ENCODE peak calls at places on chromosome 4, in six cellular contexts. C, D, G, L, I and T are unnamed samples.
A peak's percentile ranks its signal among the peaks of the same experiment; 100 is the strongest.

GRCh38 chr4:180058731-180059215 is 2184.4 kb upstream of the TENM3 start:
- DNase-seq in C (no peak), D (no peak), G (no peak), L (no peak), I (peak; percentile 81), T (peak; percentile 6)

GRCh38 chr4:139973611-139974010 is 180.4 kb downstream of the MAML3 start:
- DNase-seq in C (no peak), D (no peak), G (no peak), L (no peak), I (no peak), T (no peak)

GRCh38 chr4:113740857-113741379 is 20.6 kb downstream of the CAMK2D start:
- DNase-seq in C (no peak), D (no peak), G (no peak), L (no peak), I (no peak), T (no peak)

GRCh38 chr4:8336412-8337075 is 67.0 kb downstream of the HTRA3 start:
- DNase-seq in C (no peak), D (peak; percentile 61), G (no peak), L (no peak), I (peak; percentile 10), T (no peak)

GRCh38 chr4:113294910-113295309 is 245.5 kb downstream of the ANK2 start:
- DNase-seq in C (no peak), D (no peak), G (no peak), L (no peak), I (no peak), T (no peak)

GRCh38 chr4:169340834-169341233 is 70.1 kb upstream of the SH3RF1 start:
- DNase-seq in C (no peak), D (no peak), G (no peak), L (no peak), I (no peak), T (no peak)

GRCh38 chr4:186981161-186981560 is 257.5 kb upstream of the FAT1 start:
- DNase-seq in C (no peak), D (no peak), G (no peak), L (no peak), I (no peak), T (no peak)

GRCh38 chr4:116489739-116490138 is 595.6 kb downstream of the TRAM1L1 start:
- DNase-seq in C (no peak), D (no peak), G (no peak), L (no peak), I (no peak), T (no peak)

GRCh38 chr4:157706134-157706533 is 466.7 kb downstream of the GASK1B start:
- DNase-seq in C (no peak), D (no peak), G (no peak), L (no peak), I (no peak), T (no peak)

GRCh38 chr4:56134272-56134671 is 185.5 kb downstream of the CEP135 start:
- DNase-seq in C (no peak), D (no peak), G (no peak), L (peak; percentile 68), I (no peak), T (no peak)

GRCh38 chr4:3177905-3178304 is 71.1 kb upstream of the MSANTD1 start:
- DNase-seq in C (no peak), D (no peak), G (no peak), L (no peak), I (no peak), T (no peak)

GRCh38 chr4:38157592-38157991 is 197.4 kb downstream of the PTTG2 start:
- DNase-seq in C (no peak), D (no peak), G (no peak), L (no peak), I (no peak), T (no peak)

GRCh38 chr4:109655396-109655795 is 47.8 kb downstream of the CASP6 start:
- DNase-seq in C (no peak), D (no peak), G (no peak), L (no peak), I (no peak), T (no peak)

GRCh38 chr4:183192566-183192965 is 93.5 kb downstream of the WWC2 start:
- DNase-seq in C (no peak), D (no peak), G (no peak), L (no peak), I (no peak), T (no peak)

GRCh38 chr4:121728798-121729226 is 32.0 kb upstream of the ANXA5 start:
- DNase-seq in C (no peak), D (no peak), G (no peak), L (no peak), I (no peak), T (no peak)

GRCh38 chr4:8274772-8275241 is 5.3 kb downstream of the HTRA3 start:
- DNase-seq in C (no peak), D (no peak), G (no peak), L (no peak), I (no peak), T (no peak)

GRCh38 chr4:139978692-139979091 is 175.3 kb downstream of the MAML3 start:
- DNase-seq in C (peak; percentile 25), D (no peak), G (peak; percentile 75), L (no peak), I (no peak), T (peak; percentile 29)

GRCh38 chr4:128465523-128465922 is 177.9 kb upstream of the PGRMC2 start:
- DNase-seq in C (no peak), D (no peak), G (no peak), L (no peak), I (no peak), T (no peak)

GRCh38 chr4:7987148-7987989 is 47.7 kb upstream of the AFAP1 start:
- DNase-seq in C (peak; percentile 75), D (peak; percentile 77), G (peak; percentile 23), L (peak; percentile 69), I (peak; percentile 95), T (peak; percentile 58)

GRCh38 chr4:176448761-176449160 is 129.0 kb downstream of the SPCS3 start:
- DNase-seq in C (no peak), D (no peak), G (no peak), L (no peak), I (no peak), T (no peak)

DNA sequence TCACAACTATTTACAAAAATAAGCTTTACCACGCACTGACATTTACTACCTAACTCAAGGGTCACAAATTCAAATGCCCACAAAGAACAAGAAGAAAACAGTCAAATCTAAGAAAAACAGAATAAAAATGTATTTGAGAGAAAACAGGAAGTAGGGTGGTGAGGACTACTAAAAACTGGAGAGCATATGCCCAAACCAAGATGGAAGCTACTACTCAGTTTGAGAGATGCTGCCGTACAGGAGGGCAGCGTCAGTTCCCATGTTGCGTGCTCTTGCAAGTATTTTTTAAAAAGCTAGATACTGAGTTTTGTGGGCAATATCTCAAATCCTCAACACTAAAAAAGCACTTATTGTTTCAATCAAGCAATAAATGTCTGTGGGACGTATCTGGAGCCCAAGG is 16.2 kb downstream of the HNRNPD start:
- DNase-seq in C (no peak), D (no peak), G (no peak), L (no peak), I (no peak), T (no peak)
- TF ChIP-seq TAF1 in C (no peak), D (no peak), G (no peak), L (no peak), I (no peak), T (no peak)

GRCh38 chr4:4572821-4573220 is 31.0 kb upstream of the STX18 start:
- DNase-seq in C (no peak), D (no peak), G (no peak), L (no peak), I (no peak), T (no peak)

GRCh38 chr4:4574052-4574451 is 32.2 kb upstream of the STX18 start:
- DNase-seq in C (no peak), D (no peak), G (no peak), L (no peak), I (no peak), T (no peak)

GRCh38 chr4:4574792-4575191 is 32.9 kb upstream of the STX18 start:
- DNase-seq in C (no peak), D (no peak), G (no peak), L (no peak), I (peak; percentile 51), T (no peak)

GRCh38 chr4:4577359-4577875 is 35.6 kb upstream of the STX18 start:
- DNase-seq in C (no peak), D (no peak), G (no peak), L (no peak), I (no peak), T (no peak)

DNA sequence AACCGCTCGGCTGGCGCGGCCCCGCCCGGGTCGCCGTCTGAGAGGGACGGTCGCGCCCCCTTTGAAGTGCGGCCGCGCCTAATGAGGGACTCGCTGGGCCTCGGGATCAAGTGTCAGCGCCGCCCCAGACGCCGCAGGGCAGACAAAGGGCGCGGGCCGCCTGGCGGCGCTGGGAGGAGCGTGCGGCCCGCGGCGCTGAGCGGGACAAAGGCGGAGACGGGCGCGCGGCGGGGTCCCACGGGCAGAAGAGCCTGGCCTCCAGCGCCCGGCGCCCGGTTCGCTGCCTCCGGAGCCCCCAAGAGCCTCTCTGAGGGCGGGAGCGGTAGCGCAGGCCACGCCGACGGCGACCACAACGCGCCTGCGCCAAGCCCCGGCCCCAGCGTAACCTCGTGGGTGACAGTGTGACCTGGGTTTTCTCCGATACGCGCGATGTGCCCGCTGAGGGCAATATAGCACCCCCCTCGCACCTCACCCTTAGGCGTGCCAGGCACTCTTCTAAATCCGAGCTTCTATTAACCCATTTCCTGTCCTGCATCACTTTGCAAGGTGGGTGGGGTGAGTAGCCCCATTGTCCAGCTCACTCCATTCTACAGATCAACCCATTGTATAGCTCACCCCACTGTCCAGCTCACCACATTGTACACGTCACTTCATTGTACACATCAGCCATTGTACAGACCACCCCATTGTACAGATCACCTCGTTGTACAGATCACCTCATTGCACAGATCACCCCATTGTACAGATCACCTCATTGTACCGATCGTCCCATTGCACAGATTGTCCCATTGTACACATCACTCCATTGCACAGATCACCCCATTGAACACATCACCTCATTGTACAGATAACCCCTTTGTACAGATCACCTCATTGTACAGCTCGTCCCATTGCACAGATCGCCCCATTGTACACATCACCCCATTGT is 33.7 kb upstream of the STX18 start:
- DNase-seq in C (peak; percentile 78), D (peak; percentile 82), G (peak; percentile 9), L (no peak), I (peak; percentile 83), T (peak; percentile 53)
- TF ChIP-seq POLR2A in C (no peak), D (no peak), G (peak; percentile 61), L (no peak), I (no peak), T (no peak)

DNA sequence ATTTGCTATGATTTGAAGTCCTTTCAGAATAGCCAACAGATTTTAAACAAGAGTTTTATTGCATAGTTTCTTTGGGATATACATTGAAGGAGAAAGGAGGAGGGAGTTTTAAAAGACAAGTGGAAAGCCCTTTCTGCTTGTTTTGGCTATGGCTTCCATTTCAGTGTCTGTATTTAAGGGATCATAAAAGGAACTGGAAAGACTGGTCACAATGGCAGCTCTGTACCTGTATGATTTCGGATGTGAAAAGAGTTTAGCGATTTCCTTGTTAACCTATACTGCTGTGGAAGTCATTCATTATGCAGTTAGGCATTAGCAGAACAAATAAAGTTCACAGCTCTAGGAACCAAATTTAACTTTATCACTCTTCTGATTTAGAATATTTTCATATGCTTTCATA is 60.7 kb downstream of the TET2 start:
- DNase-seq in C (no peak), D (no peak), G (no peak), L (no peak), I (no peak), T (no peak)
- TF ChIP-seq POLR2AphosphoS5 in C (no peak), D (no peak), G (no peak), L (no peak), I (no peak), T (no peak)

DNA sequence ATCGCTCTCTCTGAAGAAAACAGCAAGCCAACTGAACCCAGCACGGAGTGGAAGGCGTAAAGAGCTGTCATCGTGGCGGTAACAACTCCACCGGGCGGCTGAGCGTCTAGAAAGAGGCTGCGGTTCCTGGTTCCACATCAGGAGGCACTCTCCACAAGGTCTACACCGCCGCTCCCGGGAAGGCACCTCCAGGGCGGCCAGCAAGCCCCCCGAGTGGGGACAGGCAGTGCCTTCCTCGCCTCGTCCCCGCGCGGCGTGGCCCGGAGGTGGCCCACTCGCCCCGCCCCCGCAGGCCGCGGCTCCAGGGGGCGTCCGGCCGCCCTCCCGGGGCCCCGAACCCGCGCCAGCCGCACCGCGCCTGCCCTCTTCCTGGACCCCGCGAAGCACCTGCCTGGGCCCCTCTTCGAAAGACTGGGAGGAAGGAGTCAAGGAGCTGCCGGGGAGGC is 747 bp downstream of the KLHL8 start:
- DNase-seq in C (peak; percentile 43), D (peak; percentile 56), G (no peak), L (peak; percentile 11), I (no peak), T (no peak)
- TF ChIP-seq TAF1 in C (no peak), D (no peak), G (no peak), L (no peak), I (no peak), T (no peak)